ENCODE peak calls at places on chromosome 14, in five cellular contexts. U, K, A, S and Z are unnamed samples.

GRCh38 chr14:72433511-72433910 is 460.4 kb downstream of the DPF3 start:
- DNase-seq in U (no peak), K (no peak), A (no peak), S (no peak), Z (no peak)

GRCh38 chr14:87643005-87643404 is 350.0 kb downstream of the GALC start:
- DNase-seq in U (no peak), K (no peak), A (no peak), S (no peak), Z (peak; percentile 68)

GRCh38 chr14:65230287-65230728 is 128.0 kb upstream of the MAX start:
- DNase-seq in U (no peak), K (no peak), A (peak; percentile 61), S (peak; percentile 73), Z (peak; percentile 70)

GRCh38 chr14:30214456-30215090 is 286.9 kb upstream of the PRKD1 start:
- DNase-seq in U (no peak), K (no peak), A (no peak), S (no peak), Z (no peak)

GRCh38 chr14:61461808-61462275 is 140.5 kb downstream of the PRKCH start:
- DNase-seq in U (peak; percentile 33), K (no peak), A (no peak), S (no peak), Z (no peak)

GRCh38 chr14:25120261-25120660 is 70.3 kb upstream of the STXBP6 start:
- DNase-seq in U (no peak), K (no peak), A (no peak), S (no peak), Z (no peak)

GRCh38 chr14:62373889-62374394 is 611.7 kb downstream of the SNAPC1 start:
- DNase-seq in U (no peak), K (no peak), A (no peak), S (no peak), Z (no peak)

GRCh38 chr14:100887728-100888335 is 15.7 kb downstream of the RTL1 start:
- DNase-seq in U (no peak), K (no peak), A (no peak), S (peak; percentile 9), Z (peak; percentile 33)

GRCh38 chr14:56278383-56278782 is 160.2 kb downstream of the PELI2 start:
- DNase-seq in U (no peak), K (no peak), A (no peak), S (no peak), Z (no peak)

GRCh38 chr14:32633214-32633864 is 304.2 kb downstream of the AKAP6 start:
- DNase-seq in U (no peak), K (no peak), A (no peak), S (no peak), Z (no peak)

GRCh38 chr14:70638416-70638815 is 3.3 kb upstream of the TTC9 start:
- DNase-seq in U (no peak), K (no peak), A (no peak), S (no peak), Z (no peak)

GRCh38 chr14:52369305-52369781 is 55.2 kb downstream of the PTGER2 start:
- DNase-seq in U (no peak), K (no peak), A (no peak), S (peak; percentile 29), Z (no peak)

GRCh38 chr14:85731198-85731597 is 201.3 kb downstream of the FLRT2 start:
- DNase-seq in U (no peak), K (no peak), A (peak; percentile 39), S (peak; percentile 39), Z (no peak)

GRCh38 chr14:92491782-92492181 is 21.8 kb upstream of the RIN3 start:
- DNase-seq in U (peak; percentile 42), K (no peak), A (no peak), S (no peak), Z (no peak)

GRCh38 chr14:68307769-68308168 is 485.1 kb downstream of the ZFP36L1 start:
- DNase-seq in U (no peak), K (no peak), A (no peak), S (no peak), Z (no peak)

GRCh38 chr14:23548351-23549318 is 2.9 kb downstream of the ZFHX2 start:
- DNase-seq in U (no peak), K (no peak), A (no peak), S (no peak), Z (no peak)

GRCh38 chr14:79443602-79444001 is 767.7 kb downstream of the DIO2 start:
- DNase-seq in U (no peak), K (no peak), A (no peak), S (no peak), Z (no peak)

GRCh38 chr14:54253195-54253947 is 143.4 kb upstream of the CDKN3 start:
- DNase-seq in U (no peak), K (no peak), A (no peak), S (no peak), Z (no peak)

GRCh38 chr14:26709019-26709418 is 111.2 kb upstream of the NOVA1 start:
- DNase-seq in U (no peak), K (no peak), A (no peak), S (no peak), Z (no peak)

GRCh38 chr14:58663494-58664111 is 25.8 kb downstream of the DACT1 start:
- DNase-seq in U (no peak), K (no peak), A (no peak), S (no peak), Z (no peak)

GRCh38 chr14:82047777-82048470 is 514.3 kb upstream of the SEL1L start:
- DNase-seq in U (no peak), K (no peak), A (no peak), S (no peak), Z (no peak)

GRCh38 chr14:23034498-23035302 is at the start of gene PSMB5:
- DNase-seq in U (peak; percentile 91), K (peak; percentile 85), A (peak; percentile 79), S (peak; percentile 91), Z (peak; percentile 96)

GRCh38 chr14:69349091-69349777 is 48.9 kb downstream of the ERH start:
- DNase-seq in U (no peak), K (no peak), A (no peak), S (no peak), Z (no peak)

GRCh38 chr14:29712586-29712985 is 215.1 kb downstream of the PRKD1 start:
- DNase-seq in U (no peak), K (no peak), A (no peak), S (no peak), Z (no peak)

GRCh38 chr14:58677525-58677924 is 39.8 kb downstream of the DACT1 start:
- DNase-seq in U (no peak), K (no peak), A (no peak), S (no peak), Z (no peak)

GRCh38 chr14:76314521-76314951 is 61.4 kb upstream of the ESRRB start:
- DNase-seq in U (no peak), K (no peak), A (no peak), S (no peak), Z (peak; percentile 29)

GRCh38 chr14:24915958-24916595 is 133.9 kb downstream of the STXBP6 start:
- DNase-seq in U (no peak), K (no peak), A (no peak), S (no peak), Z (no peak)

GRCh38 chr14:56659964-56660551 is 80.5 kb downstream of the TMEM260 start:
- DNase-seq in U (no peak), K (no peak), A (no peak), S (no peak), Z (no peak)

GRCh38 chr14:59358105-59358504 is 107.1 kb downstream of the GPR135 start:
- DNase-seq in U (peak; percentile 66), K (no peak), A (no peak), S (peak; percentile 88), Z (peak; percentile 81)

DNA sequence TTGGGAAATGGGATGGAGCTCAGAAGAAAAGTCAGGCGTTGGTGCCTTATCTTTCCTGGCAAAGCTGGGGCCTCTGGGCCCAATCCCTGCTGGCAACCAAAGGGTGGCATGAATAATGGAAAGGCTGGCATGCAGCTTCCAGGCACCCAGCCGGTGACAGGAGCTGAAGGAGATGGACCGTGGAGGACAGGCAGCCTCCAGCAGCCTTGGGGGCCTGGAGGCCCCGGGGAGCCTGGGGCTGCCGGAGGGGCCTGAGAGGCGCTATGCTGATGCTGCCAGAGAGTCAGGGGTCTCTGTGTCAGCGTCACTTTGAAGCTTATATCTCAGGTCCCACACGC is 38.2 kb upstream of the EML1 start:
- DNase-seq in U (no peak), K (no peak), A (no peak), S (no peak), Z (no peak)
- H3K4me1 ChIP-seq in U (no peaks in the 10 kb centered on the region), K (no peaks in the 10 kb centered on the region), A (peaks cover 39% of the 10 kb centered on the region), S (peaks cover 40% of the 10 kb centered on the region), Z (no peaks in the 10 kb centered on the region)

DNA sequence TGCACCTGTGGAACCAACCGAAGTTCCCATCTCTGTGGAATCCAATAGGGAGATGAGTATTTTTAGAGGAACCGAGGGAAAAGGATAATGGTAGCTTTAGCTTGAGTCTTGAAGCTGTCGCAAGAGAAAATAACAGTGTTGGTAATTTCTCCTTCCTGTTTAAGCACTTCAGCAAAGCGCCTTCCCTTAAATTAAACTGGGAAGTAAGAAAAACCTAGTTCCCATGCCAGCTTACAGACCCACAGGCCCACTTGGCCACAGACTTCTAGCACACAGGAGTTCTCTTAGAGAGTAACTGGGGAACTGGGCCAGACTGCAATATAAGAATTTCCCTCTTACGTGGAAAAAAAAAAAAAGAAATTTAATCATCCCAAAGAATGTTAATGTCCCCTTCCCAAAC is 223.8 kb downstream of the EFCAB11 start:
- DNase-seq in U (no peak), K (no peak), A (no peak), S (no peak), Z (no peak)
- H3K4me3 ChIP-seq in U (no peak overlapping the region), K (no peak overlapping the region), A (no peak overlapping the region), S (no peak overlapping the region), Z (no peak overlapping the region)

DNA sequence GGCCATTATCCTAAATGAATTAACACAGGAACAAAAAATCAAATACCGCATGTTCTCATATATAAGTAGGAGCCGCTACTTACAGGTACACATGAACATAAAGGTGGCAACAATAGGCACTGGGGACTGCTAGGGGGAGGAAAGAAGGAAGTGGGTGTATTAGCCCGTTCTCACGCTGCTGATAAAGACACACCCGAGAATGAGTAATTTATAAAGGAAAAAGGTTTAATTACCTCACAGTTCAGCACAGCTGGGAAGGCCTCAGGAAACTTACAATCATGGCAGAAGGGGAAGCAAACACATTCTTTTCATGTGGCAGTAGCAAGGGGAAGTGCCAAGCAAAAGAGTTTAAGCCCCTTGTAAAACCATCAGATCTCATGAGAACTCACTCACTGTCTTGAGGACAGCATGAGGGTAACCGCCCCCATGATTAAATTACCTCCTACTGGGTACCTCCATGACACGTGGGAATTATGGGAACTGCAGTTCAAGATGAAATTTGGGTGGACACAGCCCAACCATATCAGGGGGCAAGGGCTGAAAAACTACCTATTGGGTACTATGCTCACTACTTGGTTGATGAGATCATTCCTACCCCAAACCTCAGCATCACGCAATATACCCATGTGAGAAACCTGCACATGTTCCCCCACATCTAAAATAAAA is 16.4 kb upstream of the MIA2 start:
- DNase-seq in U (no peak), K (no peak), A (no peak), S (no peak), Z (no peak)
- TF ChIP-seq POLR2A in U (no peak), K (no peak), A (no peak), S (no peak), Z (no peak)

GRCh38 chr14:77609902-77610301 is 6.5 kb downstream of the SPTLC2 start:
- DNase-seq in U (no peak), K (no peak), A (no peak), S (no peak), Z (no peak)
- H3K4me1 ChIP-seq in U (no peaks in the 10 kb centered on the region), K (no peaks in the 10 kb centered on the region), A (peaks cover 12% of the 10 kb centered on the region), S (no peaks in the 10 kb centered on the region), Z (no peaks in the 10 kb centered on the region)

GRCh38 chr14:102568115-102568614 is 24.3 kb upstream of the RCOR1 start:
- DNase-seq in U (no peak), K (peak; percentile 35), A (no peak), S (no peak), Z (no peak)
- H3K4me3 ChIP-seq in U (no peak overlapping the region), K (no peak overlapping the region), A (no peak overlapping the region), S (no peak overlapping the region), Z (no peak overlapping the region)